ENCODE peak calls at places on chromosomes 4 and X, in five cellular contexts. One of them, this sample, is unnamed.

GRCh38 chr4:43766648-43767047 is 682.0 kb downstream of the KCTD8 start:
- DNase-seq in iris pigment epithelial cell: no peak
- DNase-seq in astrocyte of the spinal cord: no peak
- DNase-seq in mucosa of gallbladder: no peak
- DNase-seq in fibroblast of lung: no peak
- DNase-seq in this sample: no peak

GRCh38 chrX:18471296-18471695 is 45.9 kb downstream of the CDKL5 start:
- DNase-seq in fibroblast of lung: no peak
- DNase-seq in iris pigment epithelial cell: no peak
- DNase-seq in astrocyte of the spinal cord: no peak
- DNase-seq in mucosa of gallbladder: no peak
- DNase-seq in this sample: no peak

GRCh38 chr4:183129125-183129524 is 30.1 kb downstream of the WWC2 start:
- DNase-seq in fibroblast of lung: no peak
- DNase-seq in mucosa of gallbladder: no peak
- DNase-seq in iris pigment epithelial cell: no peak
- DNase-seq in astrocyte of the spinal cord: no peak
- DNase-seq in this sample: no peak

GRCh38 chr4:7103599-7104365 is 35.9 kb upstream of the GRPEL1 start:
- DNase-seq in astrocyte of the spinal cord: no peak
- DNase-seq in mucosa of gallbladder: peak
- DNase-seq in iris pigment epithelial cell: no peak
- DNase-seq in fibroblast of lung: no peak
- DNase-seq in this sample: no peak

GRCh38 chr4:62898115-62898514 is 1511.1 kb downstream of the TECRL start:
- DNase-seq in mucosa of gallbladder: no peak
- DNase-seq in astrocyte of the spinal cord: no peak
- DNase-seq in fibroblast of lung: no peak
- DNase-seq in iris pigment epithelial cell: no peak
- DNase-seq in this sample: no peak

GRCh38 chrX:16838202-16839066 is 31.7 kb downstream of the RBBP7 start:
- DNase-seq in iris pigment epithelial cell: peak
- DNase-seq in mucosa of gallbladder: no peak
- DNase-seq in astrocyte of the spinal cord: peak
- DNase-seq in fibroblast of lung: peak
- DNase-seq in this sample: no peak

GRCh38 chr4:150230556-150230955 is 152.3 kb downstream of the DCLK2 start:
- DNase-seq in fibroblast of lung: no peak
- DNase-seq in iris pigment epithelial cell: no peak
- DNase-seq in astrocyte of the spinal cord: no peak
- DNase-seq in mucosa of gallbladder: no peak
- DNase-seq in this sample: no peak

GRCh38 chrX:70762285-70762684 is 146.2 kb downstream of the TEX11 start:
- DNase-seq in mucosa of gallbladder: no peak
- DNase-seq in iris pigment epithelial cell: no peak
- DNase-seq in fibroblast of lung: no peak
- DNase-seq in astrocyte of the spinal cord: no peak
- DNase-seq in this sample: no peak

GRCh38 chr4:144658908-144659307 is 13.0 kb downstream of the HHIP start:
- DNase-seq in fibroblast of lung: no peak
- DNase-seq in astrocyte of the spinal cord: peak
- DNase-seq in iris pigment epithelial cell: peak
- DNase-seq in mucosa of gallbladder: no peak
- DNase-seq in this sample: no peak

GRCh38 chr4:159607824-159608223 is 504.9 kb downstream of the RAPGEF2 start:
- DNase-seq in mucosa of gallbladder: no peak
- DNase-seq in astrocyte of the spinal cord: no peak
- DNase-seq in fibroblast of lung: no peak
- DNase-seq in iris pigment epithelial cell: no peak
- DNase-seq in this sample: no peak

GRCh38 chrX:49202022-49202421 is 2.0 kb upstream of the SYP start:
- DNase-seq in iris pigment epithelial cell: no peak
- DNase-seq in mucosa of gallbladder: no peak
- DNase-seq in fibroblast of lung: no peak
- DNase-seq in astrocyte of the spinal cord: no peak
- DNase-seq in this sample: no peak

GRCh38 chr4:42150653-42151567 is 1.5 kb downstream of the BEND4 start:
- DNase-seq in iris pigment epithelial cell: no peak
- DNase-seq in mucosa of gallbladder: no peak
- DNase-seq in astrocyte of the spinal cord: no peak
- DNase-seq in fibroblast of lung: no peak
- DNase-seq in this sample: no peak

GRCh38 chr4:150342945-150343344 is 239.0 kb upstream of the MAB21L2 start:
- DNase-seq in astrocyte of the spinal cord: no peak
- DNase-seq in mucosa of gallbladder: no peak
- DNase-seq in fibroblast of lung: no peak
- DNase-seq in iris pigment epithelial cell: no peak
- DNase-seq in this sample: no peak

GRCh38 chr4:163815776-163816175 is 321.3 kb downstream of the TMA16 start:
- DNase-seq in mucosa of gallbladder: no peak
- DNase-seq in fibroblast of lung: no peak
- DNase-seq in astrocyte of the spinal cord: no peak
- DNase-seq in iris pigment epithelial cell: no peak
- DNase-seq in this sample: no peak

GRCh38 chrX:119826399-119826959 is 26.3 kb downstream of the UPF3B start:
- DNase-seq in iris pigment epithelial cell: peak
- DNase-seq in astrocyte of the spinal cord: peak
- DNase-seq in mucosa of gallbladder: no peak
- DNase-seq in fibroblast of lung: peak
- DNase-seq in this sample: no peak

GRCh38 chrX:16278927-16279326 is 111.6 kb downstream of the MAGEB17 start:
- DNase-seq in iris pigment epithelial cell: no peak
- DNase-seq in fibroblast of lung: no peak
- DNase-seq in mucosa of gallbladder: no peak
- DNase-seq in astrocyte of the spinal cord: no peak
- DNase-seq in this sample: no peak

GRCh38 chr4:101291198-101291597 is 56.1 kb downstream of the PPP3CA start:
- DNase-seq in astrocyte of the spinal cord: no peak
- DNase-seq in fibroblast of lung: no peak
- DNase-seq in iris pigment epithelial cell: no peak
- DNase-seq in mucosa of gallbladder: no peak
- DNase-seq in this sample: no peak

GRCh38 chr4:81486502-81486901 is 14.8 kb upstream of the RASGEF1B start:
- DNase-seq in mucosa of gallbladder: no peak
- DNase-seq in iris pigment epithelial cell: no peak
- DNase-seq in fibroblast of lung: no peak
- DNase-seq in astrocyte of the spinal cord: no peak
- DNase-seq in this sample: no peak

GRCh38 chr4:105808459-105809041 is 86.7 kb upstream of the NPNT start:
- DNase-seq in astrocyte of the spinal cord: peak
- DNase-seq in fibroblast of lung: peak
- DNase-seq in mucosa of gallbladder: peak
- DNase-seq in iris pigment epithelial cell: peak
- DNase-seq in this sample: no peak

This sample was measured in stimulated activated naive CD4-positive, alpha-beta T cell treated with Interleukin-2 at 50 U/mL for 16 hours.